ENCODE peak calls at places on chromosome 15, in five cellular contexts. O, L, X, M and T are unnamed samples.
A peak's percentile ranks its signal among the peaks of the same experiment; 100 is the strongest.

GRCh38 chr15:40506964-40507571 is 36.3 kb downstream of the CHST14 start:
- DNase-seq in M (no peak), X (peak; percentile 65), L (peak; percentile 73), O (peak; percentile 17), T (peak; percentile 75)

GRCh38 chr15:63043391-63044076 is 987 bp downstream of the TPM1 start:
- DNase-seq in M (no peak), O (no peak), X (peak; percentile 56), L (peak; percentile 60), T (no peak)

GRCh38 chr15:62792960-62793758 is 249.4 kb upstream of the TPM1 start:
- DNase-seq in X (no peak), L (no peak), O (no peak), M (no peak), T (no peak)

GRCh38 chr15:47792231-47792630 is 74.9 kb downstream of the SEMA6D start:
- DNase-seq in M (no peak), O (no peak), L (no peak), X (no peak), T (no peak)

GRCh38 chr15:61011576-61012336 is 217.3 kb downstream of the RORA start:
- DNase-seq in M (no peak), X (no peak), L (no peak), O (no peak), T (no peak)

GRCh38 chr15:92714071-92714456 is 58.5 kb upstream of the FAM174B start:
- DNase-seq in X (no peak), M (peak; percentile 38), L (no peak), O (no peak), T (no peak)

GRCh38 chr15:83813697-83814096 is 159.8 kb downstream of the ADAMTSL3 start:
- DNase-seq in L (no peak), O (no peak), X (no peak), M (no peak), T (no peak)

GRCh38 chr15:54803139-54803808 is 393.5 kb downstream of the RSL24D1 start:
- DNase-seq in M (no peak), O (no peak), X (no peak), L (no peak), T (no peak)

GRCh38 chr15:96365781-96366525 is 35.5 kb downstream of the NR2F2 start:
- DNase-seq in X (no peak), M (no peak), L (no peak), O (no peak), T (no peak)

GRCh38 chr15:40809051-40809450 is 1.8 kb upstream of the DNAJC17 start:
- DNase-seq in L (no peak), O (no peak), X (no peak), M (no peak), T (no peak)

GRCh38 chr15:67680645-67681044 is 138.1 kb downstream of the MAP2K5 start:
- DNase-seq in X (no peak), O (no peak), M (peak; percentile 4), L (no peak), T (no peak)

GRCh38 chr15:29589975-29590374 is 232.3 kb downstream of the TJP1 start:
- DNase-seq in X (no peak), O (no peak), M (no peak), L (no peak), T (no peak)

GRCh38 chr15:86231864-86232801 is 152.5 kb downstream of the AGBL1 start:
- DNase-seq in X (peak; percentile 19), M (no peak), L (peak; percentile 31), O (no peak), T (no peak)

GRCh38 chr15:99429681-99430081 is 136.1 kb upstream of the MEF2A start:
- DNase-seq in L (no peak), X (no peak), O (no peak), M (no peak), T (no peak)

GRCh38 chr15:67747949-67748348 is 77.4 kb upstream of the SKOR1 start:
- DNase-seq in O (no peak), X (no peak), L (no peak), M (no peak), T (no peak)

GRCh38 chr15:91605576-91605975 is 247.9 kb upstream of the SLCO3A1 start:
- DNase-seq in L (no peak), X (no peak), M (no peak), O (no peak), T (no peak)

GRCh38 chr15:95864467-95864886 is 466.0 kb upstream of the NR2F2 start:
- DNase-seq in M (no peak), X (no peak), O (peak; percentile 65), L (no peak), T (no peak)

GRCh38 chr15:55907797-55908196 is 85.6 kb downstream of the NEDD4 start:
- DNase-seq in O (no peak), L (no peak), X (no peak), M (peak; percentile 95), T (no peak)

GRCh38 chr15:71526061-71526460 is 284.3 kb upstream of the NR2E3 start:
- DNase-seq in X (no peak), L (no peak), M (peak; percentile 29), O (no peak), T (no peak)

GRCh38 chr15:71753346-71753745 is 57.0 kb upstream of the NR2E3 start:
- DNase-seq in X (no peak), L (no peak), O (no peak), M (no peak), T (no peak)